ENCODE peak calls at places on chromosomes 16 and 17, in six cellular contexts. B is Calu3, H is AG10803, Z is RWPE1, E is HFFc6, Q is lung. U is an unnamed sample.

GRCh38 chr17:67221062-67221998 is 23.7 kb downstream of the HELZ start:
- DNase-seq in Z (peak), B (peak), Q (no peak), E (peak), H (peak), U (peak)

GRCh38 chr17:76532072-76532651 is 5.3 kb downstream of the CYGB start:
- DNase-seq in Q (no peak), Z (peak), H (peak), E (no peak), B (no peak), U (no peak)

GRCh38 chr17:6497496-6498221 is 53.4 kb downstream of the PIMREG start:
- DNase-seq in E (no peak), H (no peak), Z (no peak), Q (no peak), B (no peak), U (peak)

GRCh38 chr16:65666132-65666869 is 544.4 kb upstream of the CDH11 start:
- DNase-seq in Z (peak), Q (no peak), H (no peak), E (no peak), B (no peak), U (no peak)

GRCh38 chr17:39739020-39739884 is 1.5 kb downstream of the GRB7 start:
- DNase-seq in Z (peak), Q (peak), H (peak), B (peak), E (peak), U (peak)

GRCh38 chr17:81580481-81580880 is 28.3 kb upstream of the FAAP100 start:
- DNase-seq in Z (no peak), E (no peak), B (no peak), H (no peak), Q (no peak), U (no peak)

GRCh38 chr16:3971261-3971660 is 90.7 kb upstream of the CREBBP start:
- DNase-seq in E (peak), Z (no peak), B (no peak), H (peak), Q (no peak), U (no peak)

GRCh38 chr17:19014628-19015215 is 10.2 kb upstream of the FAM83G start:
- DNase-seq in E (no peak), H (no peak), Z (peak), B (no peak), Q (no peak), U (no peak)

GRCh38 chr17:62062313-62062712 is 2.8 kb downstream of the MED13 start:
- DNase-seq in Q (no peak), Z (no peak), H (peak), B (no peak), E (peak), U (no peak)

GRCh38 chr17:48641541-48642058 is 15.4 kb upstream of the HOXB9 start:
- DNase-seq in E (no peak), H (no peak), Q (no peak), Z (no peak), B (no peak), U (peak)

GRCh38 chr16:81905277-81905676 is 106.0 kb downstream of the SDR42E1 start:
- DNase-seq in E (no peak), Z (no peak), H (no peak), Q (no peak), B (no peak), U (no peak)

GRCh38 chr17:28947639-28948038 is 3.7 kb downstream of the PHF12 start:
- DNase-seq in E (no peak), B (no peak), Q (no peak), H (no peak), Z (no peak), U (no peak)

GRCh38 chr17:70313031-70313430 is 143.7 kb downstream of the KCNJ2 start:
- DNase-seq in Q (no peak), B (no peak), Z (no peak), E (no peak), H (peak), U (no peak)

GRCh38 chr17:9427460-9428315 is 147.9 kb downstream of the STX8 start:
- DNase-seq in E (no peak), Q (no peak), B (no peak), Z (no peak), H (no peak), U (no peak)

GRCh38 chr16:29926675-29927522 is 873 bp upstream of the KCTD13 start:
- DNase-seq in E (peak), Z (peak), H (peak), B (no peak), Q (no peak), U (peak)

GRCh38 chr16:9904526-9904925 is 277.7 kb downstream of the GRIN2A start:
- DNase-seq in B (no peak), Z (no peak), H (no peak), E (no peak), Q (no peak), U (no peak)

GRCh38 chr17:72427761-72428109 is 306.9 kb downstream of the SOX9 start:
- DNase-seq in Q (no peak), H (no peak), B (no peak), Z (no peak), E (no peak), U (no peak)

GRCh38 chr17:72430611-72431432 is 310.0 kb downstream of the SOX9 start:
- DNase-seq in H (no peak), Z (no peak), B (peak), Q (no peak), E (no peak), U (no peak)

GRCh38 chr17:72426948-72427760 is 306.3 kb downstream of the SOX9 start:
- DNase-seq in Q (no peak), E (no peak), Z (no peak), B (no peak), H (no peak), U (no peak)

GRCh38 chr17:72426321-72426720 is 305.5 kb downstream of the SOX9 start:
- DNase-seq in Q (no peak), E (no peak), Z (no peak), H (no peak), B (no peak), U (no peak)

DNA sequence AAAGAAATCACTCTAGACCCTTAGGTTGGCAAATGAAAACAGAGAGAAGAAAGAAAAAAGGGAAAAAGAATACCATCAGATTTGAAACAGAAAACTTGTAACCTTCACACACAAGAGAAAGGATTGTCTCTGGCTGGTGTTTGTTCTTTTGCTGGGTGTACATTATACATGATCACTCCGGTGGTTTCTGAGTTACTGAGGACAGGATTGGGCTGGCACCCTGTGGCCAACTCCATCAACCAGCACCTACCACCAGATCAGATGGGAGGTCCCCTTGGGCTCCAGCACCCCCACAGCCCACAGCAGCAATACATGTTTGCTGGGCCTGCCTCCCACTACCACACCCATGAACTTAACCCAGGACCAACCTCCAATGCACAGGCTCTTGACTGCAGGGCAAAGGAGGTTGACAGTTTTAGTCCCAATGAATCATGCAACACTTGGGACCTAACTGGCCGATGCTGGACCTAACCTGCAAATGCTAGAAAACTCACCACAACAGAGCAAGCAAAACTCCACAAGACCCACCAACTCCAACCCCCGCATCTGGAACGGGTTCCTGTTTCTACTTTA is 308.3 kb downstream of the SOX9 start:
- DNase-seq in B (no peak), Q (no peak), H (no peak), E (no peak), Z (no peak), U (no peak)
- TF ChIP-seq CTCF in B (no peak), Q (no peak), H (no peak), E (no peak), Z (no peak), U (no peak)

DNA sequence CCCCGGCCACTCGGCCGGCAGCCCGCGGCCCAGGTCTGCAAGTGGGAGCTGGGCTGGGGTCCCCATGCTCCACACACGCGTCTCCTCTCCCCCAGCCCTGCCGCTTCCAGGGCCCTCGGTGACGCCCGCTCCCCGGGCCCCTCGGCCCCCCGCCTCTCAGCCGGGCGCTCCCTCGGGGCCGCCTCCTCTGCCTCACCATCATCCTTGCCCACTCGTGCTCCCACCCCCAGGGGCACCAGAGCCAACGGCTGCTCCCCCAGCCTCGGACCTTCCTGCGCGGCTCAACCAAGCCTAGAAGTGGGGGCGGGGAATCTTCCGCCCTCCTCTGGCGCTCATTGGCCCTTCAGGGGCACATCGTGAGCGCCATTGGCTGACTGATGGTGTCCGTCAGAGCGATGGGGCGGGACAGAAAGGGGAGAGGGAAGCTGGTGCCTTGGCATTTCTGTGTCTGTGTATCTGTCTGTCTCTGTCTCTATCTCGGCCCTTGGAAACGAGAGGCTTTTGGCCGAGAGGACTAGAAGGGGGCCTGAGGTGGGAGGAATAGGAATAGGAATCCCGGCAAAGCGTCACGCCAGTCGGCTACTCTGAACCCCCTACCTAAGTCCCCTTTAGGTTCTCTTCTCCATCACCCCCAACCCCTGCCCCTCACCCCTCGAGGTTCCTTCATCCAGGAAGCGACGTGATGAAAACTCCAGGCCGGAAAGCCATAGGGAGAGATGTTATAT is 88.9 kb downstream of the CDC27 start:
- DNase-seq in B (peak), Q (peak), H (peak), E (peak), Z (peak), U (peak)
- TF ChIP-seq CTCF in B (no peak), Q (no peak), H (no peak), E (peak), Z (no peak), U (no peak)

GRCh38 chr16:69798466-69798865 is 36.3 kb downstream of the WWP2 start:
- DNase-seq in Q (no peak), Z (no peak), B (no peak), H (peak), E (no peak), U (no peak)
- TF ChIP-seq CTCF in Q (no peak), Z (no peak), B (no peak), H (peak), E (peak), U (peak)

GRCh38 chr16:50593410-50594139 is 45.4 kb downstream of the NKD1 start:
- DNase-seq in Z (no peak), B (no peak), H (no peak), Q (no peak), E (no peak), U (peak)

GRCh38 chr16:50591209-50591608 is 43.0 kb downstream of the NKD1 start:
- DNase-seq in B (no peak), E (no peak), H (no peak), Z (no peak), Q (no peak), U (no peak)

GRCh38 chr16:50592996-50593395 is 44.8 kb downstream of the NKD1 start:
- DNase-seq in Z (no peak), E (no peak), Q (no peak), H (no peak), B (no peak), U (no peak)

GRCh38 chr16:50594332-50595260 is 46.4 kb downstream of the NKD1 start:
- DNase-seq in E (no peak), H (no peak), Q (no peak), B (no peak), Z (no peak), U (no peak)

GRCh38 chr16:50591800-50592771 is 43.9 kb downstream of the NKD1 start:
- DNase-seq in Q (no peak), E (no peak), Z (no peak), B (peak), H (no peak), U (no peak)
- TF ChIP-seq CTCF in Q (no peak), E (no peak), Z (no peak), B (no peak), H (no peak), U (no peak)

GRCh38 chr17:49677134-49677932 is 564 bp downstream of the SPOP start:
- DNase-seq in Q (peak), H (peak), B (peak), E (peak), Z (peak), U (peak)
- TF ChIP-seq CTCF in Q (no peak), H (no peak), B (no peak), E (peak), Z (no peak), U (no peak)

GRCh38 chr16:24297375-24297774 is 41.2 kb downstream of the CACNG3 start:
- DNase-seq in Z (no peak), Q (peak), E (no peak), H (no peak), B (no peak), U (no peak)

GRCh38 chr16:24302636-24303035 is 46.5 kb downstream of the CACNG3 start:
- DNase-seq in E (no peak), B (no peak), H (no peak), Z (no peak), Q (no peak), U (no peak)

DNA sequence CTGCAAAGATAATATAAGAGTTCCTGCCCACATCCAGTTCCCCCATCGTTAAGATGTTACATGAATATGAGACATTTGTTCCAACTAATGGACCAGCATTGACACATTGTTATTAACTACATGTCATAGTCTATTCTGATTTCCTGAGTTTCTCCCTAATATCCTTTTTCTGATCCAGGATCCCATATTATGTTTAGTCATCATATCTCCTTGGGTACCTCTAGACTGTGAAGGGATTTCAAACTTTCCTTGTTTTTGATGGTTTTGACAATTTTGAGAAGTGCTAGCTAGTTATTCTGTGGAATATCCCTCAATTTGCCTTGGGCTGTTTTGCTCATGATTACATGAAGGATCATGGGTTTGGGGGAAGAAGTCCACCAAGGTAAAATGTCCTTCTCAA is 42.4 kb downstream of the CACNG3 start:
- DNase-seq in H (no peak), Q (no peak), B (no peak), Z (no peak), E (no peak), U (no peak)
- TF ChIP-seq CTCF in H (no peak), Q (no peak), B (no peak), Z (no peak), E (no peak), U (no peak)

DNA sequence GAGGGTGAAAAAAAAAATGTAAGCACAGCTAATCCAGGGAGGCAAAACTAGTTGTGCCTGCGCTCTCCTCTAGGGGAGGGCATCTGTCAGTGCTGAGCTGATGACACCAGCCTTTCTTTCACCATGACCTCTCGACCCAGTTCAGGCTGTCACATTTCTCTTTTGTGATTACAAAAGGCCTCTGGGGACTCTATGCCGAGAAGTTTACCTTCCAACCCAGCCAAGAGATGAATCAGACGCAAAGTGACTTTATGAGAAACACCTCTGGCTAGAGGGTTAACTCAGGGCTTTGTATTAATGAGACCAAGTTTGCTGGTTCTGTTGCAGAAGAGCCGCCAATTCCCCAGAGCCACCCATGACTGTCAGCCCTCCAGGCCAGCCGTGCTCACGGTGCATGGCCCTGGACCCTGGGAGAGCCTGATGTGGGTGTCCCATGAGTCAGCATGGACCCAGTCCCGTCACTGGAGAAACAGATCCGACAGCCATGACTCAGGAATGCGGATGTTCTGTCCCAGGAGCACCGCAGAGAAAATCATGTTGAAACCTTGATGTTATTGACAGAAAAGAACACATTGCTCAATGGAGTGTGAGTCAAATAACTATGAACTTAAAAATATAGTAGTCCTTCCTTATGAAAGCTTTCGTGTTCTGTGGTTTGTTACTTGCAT is 437.2 kb downstream of the HS3ST3B1 start:
- DNase-seq in Z (peak), E (peak), Q (peak), H (peak), B (peak), U (peak)
- TF ChIP-seq CTCF in Z (peak), E (peak), Q (no peak), H (peak), B (no peak), U (peak)

U was measured in nephron progenitor cell.